ENCODE peak calls at places on chromosomes 1 and 21, in seven cellular contexts. One of them, this sample, is unnamed.

GRCh38 chr1:48469616-48470500 is 2.1 kb downstream of the SPATA6 start:
- DNase-seq in heart right ventricle: peak
- DNase-seq in hepatocyte: peak
- DNase-seq in astrocyte of the spinal cord: peak
- DNase-seq in CD4-positive, alpha-beta T cell: no peak
- DNase-seq in NB4: peak
- DNase-seq in right atrium auricular region: peak
- DNase-seq in this sample: no peak

GRCh38 chr21:44357064-44357837 is 3.8 kb downstream of the TRPM2 start:
- DNase-seq in heart right ventricle: no peak
- DNase-seq in hepatocyte: no peak
- DNase-seq in astrocyte of the spinal cord: no peak
- DNase-seq in CD4-positive, alpha-beta T cell: no peak
- DNase-seq in NB4: no peak
- DNase-seq in right atrium auricular region: no peak
- DNase-seq in this sample: no peak

GRCh38 chr1:13807213-13807612 is 107.2 kb downstream of the PRDM2 start:
- DNase-seq in heart right ventricle: no peak
- DNase-seq in hepatocyte: peak
- DNase-seq in astrocyte of the spinal cord: no peak
- DNase-seq in CD4-positive, alpha-beta T cell: no peak
- DNase-seq in NB4: peak
- DNase-seq in right atrium auricular region: no peak
- DNase-seq in this sample: no peak

GRCh38 chr1:71054281-71054731 is 6.7 kb upstream of the PTGER3 start:
- DNase-seq in heart right ventricle: no peak
- DNase-seq in hepatocyte: no peak
- DNase-seq in astrocyte of the spinal cord: no peak
- DNase-seq in CD4-positive, alpha-beta T cell: no peak
- DNase-seq in NB4: peak
- DNase-seq in right atrium auricular region: no peak
- DNase-seq in this sample: no peak

GRCh38 chr1:42157667-42158066 is 4.5 kb downstream of the GUCA2B start:
- DNase-seq in heart right ventricle: no peak
- DNase-seq in hepatocyte: no peak
- DNase-seq in astrocyte of the spinal cord: no peak
- DNase-seq in CD4-positive, alpha-beta T cell: no peak
- DNase-seq in NB4: peak
- DNase-seq in right atrium auricular region: no peak
- DNase-seq in this sample: no peak

GRCh38 chr1:172489847-172490246 is 43.1 kb upstream of the SUCO start:
- DNase-seq in heart right ventricle: no peak
- DNase-seq in hepatocyte: no peak
- DNase-seq in astrocyte of the spinal cord: no peak
- DNase-seq in CD4-positive, alpha-beta T cell: no peak
- DNase-seq in NB4: no peak
- DNase-seq in right atrium auricular region: no peak
- DNase-seq in this sample: no peak

GRCh38 chr1:28091043-28091781 is 2.8 kb upstream of the EYA3 start:
- DNase-seq in heart right ventricle: peak
- DNase-seq in hepatocyte: peak
- DNase-seq in astrocyte of the spinal cord: peak
- DNase-seq in CD4-positive, alpha-beta T cell: peak
- DNase-seq in NB4: peak
- DNase-seq in right atrium auricular region: peak
- DNase-seq in this sample: no peak

GRCh38 chr1:31368611-31369107 is 4.2 kb downstream of the FABP3 start:
- DNase-seq in heart right ventricle: peak
- DNase-seq in hepatocyte: no peak
- DNase-seq in astrocyte of the spinal cord: no peak
- DNase-seq in CD4-positive, alpha-beta T cell: no peak
- DNase-seq in NB4: no peak
- DNase-seq in right atrium auricular region: no peak
- DNase-seq in this sample: no peak

GRCh38 chr1:21468597-21468996 is 28.7 kb downstream of the NBPF3 start:
- DNase-seq in heart right ventricle: no peak
- DNase-seq in hepatocyte: peak
- DNase-seq in astrocyte of the spinal cord: no peak
- DNase-seq in CD4-positive, alpha-beta T cell: peak
- DNase-seq in NB4: peak
- DNase-seq in right atrium auricular region: no peak
- DNase-seq in this sample: no peak

GRCh38 chr21:45876381-45877159 is 105.0 kb upstream of the COL6A1 start:
- DNase-seq in heart right ventricle: no peak
- DNase-seq in hepatocyte: no peak
- DNase-seq in astrocyte of the spinal cord: no peak
- DNase-seq in CD4-positive, alpha-beta T cell: no peak
- DNase-seq in NB4: no peak
- DNase-seq in right atrium auricular region: no peak
- DNase-seq in this sample: no peak

GRCh38 chr1:115647000-115647399 is 5.2 kb downstream of the VANGL1 start:
- DNase-seq in heart right ventricle: no peak
- DNase-seq in hepatocyte: no peak
- DNase-seq in astrocyte of the spinal cord: peak
- DNase-seq in CD4-positive, alpha-beta T cell: no peak
- DNase-seq in NB4: no peak
- DNase-seq in right atrium auricular region: no peak
- DNase-seq in this sample: no peak

GRCh38 chr1:19762175-19762779 is 37.4 kb downstream of the TMCO4 start:
- DNase-seq in heart right ventricle: peak
- DNase-seq in hepatocyte: peak
- DNase-seq in astrocyte of the spinal cord: no peak
- DNase-seq in CD4-positive, alpha-beta T cell: peak
- DNase-seq in NB4: peak
- DNase-seq in right atrium auricular region: no peak
- DNase-seq in this sample: no peak

GRCh38 chr1:81430955-81431646 is 369.6 kb upstream of the ADGRL2 start:
- DNase-seq in heart right ventricle: no peak
- DNase-seq in hepatocyte: no peak
- DNase-seq in astrocyte of the spinal cord: no peak
- DNase-seq in CD4-positive, alpha-beta T cell: no peak
- DNase-seq in NB4: no peak
- DNase-seq in right atrium auricular region: no peak
- DNase-seq in this sample: no peak

GRCh38 chr1:76868154-76868882 is 1.0 kb downstream of the ST6GALNAC5 start:
- DNase-seq in heart right ventricle: no peak
- DNase-seq in hepatocyte: peak
- DNase-seq in astrocyte of the spinal cord: peak
- DNase-seq in CD4-positive, alpha-beta T cell: no peak
- DNase-seq in NB4: no peak
- DNase-seq in right atrium auricular region: no peak
- DNase-seq in this sample: no peak

GRCh38 chr1:18575620-18576019 is 55.0 kb upstream of the PAX7 start:
- DNase-seq in heart right ventricle: peak
- DNase-seq in hepatocyte: peak
- DNase-seq in astrocyte of the spinal cord: no peak
- DNase-seq in CD4-positive, alpha-beta T cell: peak
- DNase-seq in NB4: no peak
- DNase-seq in right atrium auricular region: peak
- DNase-seq in this sample: no peak

GRCh38 chr1:80221319-80221718 is 1214.8 kb upstream of the ADGRL4 start:
- DNase-seq in heart right ventricle: no peak
- DNase-seq in hepatocyte: no peak
- DNase-seq in astrocyte of the spinal cord: no peak
- DNase-seq in CD4-positive, alpha-beta T cell: no peak
- DNase-seq in NB4: no peak
- DNase-seq in right atrium auricular region: no peak
- DNase-seq in this sample: no peak

GRCh38 chr1:175277778-175278177 is 85.2 kb upstream of the KIAA0040 start:
- DNase-seq in heart right ventricle: no peak
- DNase-seq in hepatocyte: no peak
- DNase-seq in astrocyte of the spinal cord: no peak
- DNase-seq in CD4-positive, alpha-beta T cell: no peak
- DNase-seq in NB4: no peak
- DNase-seq in right atrium auricular region: no peak
- DNase-seq in this sample: no peak

GRCh38 chr1:6392880-6393399 is 627 bp downstream of the ACOT7 start:
- DNase-seq in heart right ventricle: no peak
- DNase-seq in hepatocyte: no peak
- DNase-seq in astrocyte of the spinal cord: no peak
- DNase-seq in CD4-positive, alpha-beta T cell: no peak
- DNase-seq in NB4: no peak
- DNase-seq in right atrium auricular region: no peak
- DNase-seq in this sample: no peak

GRCh38 chr1:6393400-6394187 is at the start of gene ACOT7:
- DNase-seq in heart right ventricle: peak
- DNase-seq in hepatocyte: peak
- DNase-seq in astrocyte of the spinal cord: peak
- DNase-seq in CD4-positive, alpha-beta T cell: peak
- DNase-seq in NB4: peak
- DNase-seq in right atrium auricular region: peak
- DNase-seq in this sample: peak

GRCh38 chr1:6399294-6399693 is 5.7 kb upstream of the ACOT7 start:
- DNase-seq in heart right ventricle: no peak
- DNase-seq in hepatocyte: no peak
- DNase-seq in astrocyte of the spinal cord: no peak
- DNase-seq in CD4-positive, alpha-beta T cell: no peak
- DNase-seq in NB4: no peak
- DNase-seq in right atrium auricular region: no peak
- DNase-seq in this sample: no peak

GRCh38 chr1:6397844-6398243 is 4.3 kb upstream of the ACOT7 start:
- DNase-seq in heart right ventricle: no peak
- DNase-seq in hepatocyte: no peak
- DNase-seq in astrocyte of the spinal cord: no peak
- DNase-seq in CD4-positive, alpha-beta T cell: no peak
- DNase-seq in NB4: no peak
- DNase-seq in right atrium auricular region: no peak
- DNase-seq in this sample: no peak

DNA sequence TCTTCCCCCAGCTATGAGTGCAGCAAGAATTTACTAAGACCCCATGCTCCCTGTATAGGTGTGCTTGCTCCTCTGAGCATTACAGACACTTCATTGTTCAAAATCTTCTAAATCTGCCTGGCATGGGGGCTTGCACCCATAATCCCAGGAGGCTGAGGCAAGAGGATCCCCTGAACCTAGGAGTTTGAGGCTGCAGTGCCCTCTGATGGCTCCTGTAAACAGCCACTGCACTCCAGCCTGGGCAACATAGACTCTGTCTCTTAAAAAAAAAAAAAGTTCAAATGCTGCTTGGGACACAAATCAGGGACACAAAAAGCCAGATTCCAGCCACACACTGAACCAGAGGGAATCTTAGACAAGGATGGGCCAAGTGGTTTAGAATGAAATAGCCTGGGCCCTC is 3.4 kb upstream of the ACOT7 start:
- DNase-seq in heart right ventricle: no peak
- DNase-seq in hepatocyte: no peak
- DNase-seq in astrocyte of the spinal cord: no peak
- DNase-seq in CD4-positive, alpha-beta T cell: no peak
- DNase-seq in NB4: no peak
- DNase-seq in right atrium auricular region: no peak
- DNase-seq in this sample: no peak
- TF ChIP-seq CTCF in heart right ventricle: no peak
- TF ChIP-seq CTCF in hepatocyte: no peak
- TF ChIP-seq CTCF in astrocyte of the spinal cord: no peak
- TF ChIP-seq CTCF in CD4-positive, alpha-beta T cell: no peak
- TF ChIP-seq CTCF in NB4: no peak
- TF ChIP-seq CTCF in right atrium auricular region: no peak
- TF ChIP-seq CTCF in this sample: peak

GRCh38 chr1:110960777-110961420 is 2.8 kb downstream of the LRIF1 start:
- DNase-seq in heart right ventricle: no peak
- DNase-seq in hepatocyte: no peak
- DNase-seq in astrocyte of the spinal cord: no peak
- DNase-seq in CD4-positive, alpha-beta T cell: no peak
- DNase-seq in NB4: no peak
- DNase-seq in right atrium auricular region: no peak
- DNase-seq in this sample: no peak

GRCh38 chr1:110964400-110964903 is 730 bp upstream of the LRIF1 start:
- DNase-seq in heart right ventricle: no peak
- DNase-seq in hepatocyte: no peak
- DNase-seq in astrocyte of the spinal cord: no peak
- DNase-seq in CD4-positive, alpha-beta T cell: no peak
- DNase-seq in NB4: no peak
- DNase-seq in right atrium auricular region: no peak
- DNase-seq in this sample: no peak

GRCh38 chr1:110963666-110964399 is at the start of gene LRIF1:
- DNase-seq in heart right ventricle: peak
- DNase-seq in hepatocyte: peak
- DNase-seq in astrocyte of the spinal cord: peak
- DNase-seq in CD4-positive, alpha-beta T cell: peak
- DNase-seq in NB4: peak
- DNase-seq in right atrium auricular region: peak
- DNase-seq in this sample: peak

GRCh38 chr1:110961902-110962301 is 1.8 kb downstream of the LRIF1 start:
- DNase-seq in heart right ventricle: no peak
- DNase-seq in hepatocyte: no peak
- DNase-seq in astrocyte of the spinal cord: no peak
- DNase-seq in CD4-positive, alpha-beta T cell: no peak
- DNase-seq in NB4: no peak
- DNase-seq in right atrium auricular region: no peak
- DNase-seq in this sample: no peak

GRCh38 chr1:110962892-110963665 is 643 bp downstream of the LRIF1 start:
- DNase-seq in heart right ventricle: peak
- DNase-seq in hepatocyte: peak
- DNase-seq in astrocyte of the spinal cord: peak
- DNase-seq in CD4-positive, alpha-beta T cell: peak
- DNase-seq in NB4: peak
- DNase-seq in right atrium auricular region: peak
- DNase-seq in this sample: peak
- TF ChIP-seq CTCF in heart right ventricle: no peak
- TF ChIP-seq CTCF in hepatocyte: peak
- TF ChIP-seq CTCF in astrocyte of the spinal cord: peak
- TF ChIP-seq CTCF in CD4-positive, alpha-beta T cell: no peak
- TF ChIP-seq CTCF in NB4: no peak
- TF ChIP-seq CTCF in right atrium auricular region: no peak
- TF ChIP-seq CTCF in this sample: peak

DNA sequence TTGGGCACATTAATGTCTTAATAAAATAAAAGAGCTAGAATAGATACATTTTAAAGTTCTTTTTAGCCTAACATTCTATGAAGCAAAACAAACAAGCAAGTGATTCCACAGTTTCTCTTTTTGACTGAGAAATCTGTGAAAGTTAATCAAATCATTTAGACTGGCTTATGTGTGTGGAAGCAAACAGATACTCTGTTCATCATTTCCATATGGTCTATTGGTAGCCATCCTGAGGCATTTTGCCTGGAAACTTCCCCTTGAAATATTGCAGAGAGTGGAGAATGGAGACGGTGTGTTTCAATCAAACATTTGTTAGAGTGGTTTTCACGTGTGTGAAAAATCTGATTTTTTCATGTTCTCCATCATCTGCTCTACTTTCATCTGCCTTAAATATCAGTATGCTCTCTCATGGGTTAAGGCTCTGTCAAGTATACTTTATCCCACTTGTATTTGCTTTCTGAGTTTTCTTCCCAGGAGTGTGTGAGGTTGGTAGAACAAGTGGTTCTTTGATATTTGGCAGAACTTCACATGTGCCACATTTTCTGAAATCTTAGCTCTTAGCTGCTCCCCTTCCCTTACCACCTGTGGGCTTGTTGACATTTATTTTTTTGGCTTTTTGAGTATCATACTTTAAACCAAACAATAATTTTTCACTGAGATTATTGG is 139.1 kb upstream of the PTGFR start:
- DNase-seq in heart right ventricle: no peak
- DNase-seq in hepatocyte: no peak
- DNase-seq in astrocyte of the spinal cord: no peak
- DNase-seq in CD4-positive, alpha-beta T cell: no peak
- DNase-seq in NB4: no peak
- DNase-seq in right atrium auricular region: no peak
- DNase-seq in this sample: no peak
- TF ChIP-seq CTCF in heart right ventricle: no peak
- TF ChIP-seq CTCF in hepatocyte: no peak
- TF ChIP-seq CTCF in astrocyte of the spinal cord: no peak
- TF ChIP-seq CTCF in CD4-positive, alpha-beta T cell: no peak
- TF ChIP-seq CTCF in NB4: no peak
- TF ChIP-seq CTCF in right atrium auricular region: no peak
- TF ChIP-seq CTCF in this sample: no peak

GRCh38 chr1:938711-939504 is 15.2 kb downstream of the SAMD11 start:
- DNase-seq in heart right ventricle: no peak
- DNase-seq in hepatocyte: no peak
- DNase-seq in astrocyte of the spinal cord: no peak
- DNase-seq in CD4-positive, alpha-beta T cell: no peak
- DNase-seq in NB4: peak
- DNase-seq in right atrium auricular region: no peak
- DNase-seq in this sample: no peak
- TF ChIP-seq CTCF in heart right ventricle: no peak
- TF ChIP-seq CTCF in hepatocyte: no peak
- TF ChIP-seq CTCF in astrocyte of the spinal cord: no peak
- TF ChIP-seq CTCF in CD4-positive, alpha-beta T cell: no peak
- TF ChIP-seq CTCF in NB4: no peak
- TF ChIP-seq CTCF in right atrium auricular region: no peak
- TF ChIP-seq CTCF in this sample: no peak

This sample was measured in osteocyte.